ENCODE peak calls at places on chromosomes 4 and X, in seven cellular contexts. N is heart left ventricle, M is tibial nerve, P is prostate gland, B is transverse colon, O is ovary, W is HepG2. K is an unnamed sample. For H3K27me3, the result is how much of the 10 kb centered on the place peaks cover.

GRCh38 chr4:42151568-42152506 is 618 bp downstream of the BEND4 start:
- DNase-seq in N (no peak), M (no peak), P (peak), B (peak), O (no peak), W (no peak), K (no peak)

GRCh38 chrX:28586891-28587635 is at the start of gene IL1RAPL1:
- DNase-seq in N (no peak), M (no peak), P (peak), B (no peak), O (no peak), W (no peak), K (no peak)

GRCh38 chr4:85953651-85954018 is 406.2 kb downstream of the MAPK10 start:
- DNase-seq in N (no peak), M (no peak), P (no peak), B (no peak), O (no peak), W (no peak), K (no peak)

GRCh38 chr4:25915359-25915716 is 1.3 kb downstream of the SMIM20 start:
- DNase-seq in N (peak), M (peak), P (no peak), B (no peak), O (peak), W (no peak), K (no peak)

GRCh38 chrX:135213200-135213844 is 38.5 kb upstream of the ETDA start:
- DNase-seq in N (no peak), M (no peak), P (no peak), B (no peak), O (no peak), W (no peak), K (no peak)

GRCh38 chr4:123378794-123379193 is 17.8 kb upstream of the SPRY1 start:
- DNase-seq in N (no peak), M (no peak), P (no peak), B (no peak), O (no peak), W (no peak), K (no peak)

GRCh38 chr4:24160358-24160757 is 270.5 kb upstream of the PPARGC1A start:
- DNase-seq in N (no peak), M (no peak), P (no peak), B (no peak), O (no peak), W (no peak), K (no peak)

GRCh38 chr4:114026447-114026846 is 47.0 kb upstream of the ARSJ start:
- DNase-seq in N (no peak), M (no peak), P (no peak), B (no peak), O (no peak), W (no peak), K (no peak)

GRCh38 chr4:52001616-52002015 is 18.5 kb downstream of the LRRC66 start:
- DNase-seq in N (no peak), M (no peak), P (no peak), B (no peak), O (no peak), W (no peak), K (no peak)

GRCh38 chr4:113976937-113977855 is 2.3 kb downstream of the ARSJ start:
- DNase-seq in N (no peak), M (no peak), P (no peak), B (no peak), O (no peak), W (no peak), K (no peak)

GRCh38 chr4:118826723-118827444 is 9.0 kb downstream of the SEC24D start:
- DNase-seq in N (no peak), M (no peak), P (no peak), B (no peak), O (no peak), W (peak), K (no peak)

GRCh38 chr4:28973591-28974350 is 1746.4 kb upstream of the PCDH7 start:
- DNase-seq in N (no peak), M (no peak), P (no peak), B (no peak), O (no peak), W (no peak), K (no peak)

GRCh38 chrX:116824785-116825184 is 362.0 kb upstream of the CT83 start:
- DNase-seq in N (no peak), M (no peak), P (no peak), B (no peak), O (no peak), W (no peak), K (no peak)

GRCh38 chr4:134465417-134465816 is 263.8 kb upstream of the PABPC4L start:
- DNase-seq in N (no peak), M (no peak), P (no peak), B (no peak), O (no peak), W (no peak), K (no peak)

GRCh38 chr4:10160280-10160856 is 43.8 kb upstream of the WDR1 start:
- DNase-seq in N (no peak), M (no peak), P (no peak), B (no peak), O (no peak), W (peak), K (no peak)

GRCh38 chrX:123993904-123994635 is 32.6 kb downstream of the STAG2 start:
- DNase-seq in N (no peak), M (no peak), P (no peak), B (no peak), O (no peak), W (no peak), K (no peak)

GRCh38 chr4:137901114-137901513 is 341.0 kb downstream of the SLC7A11 start:
- DNase-seq in N (no peak), M (no peak), P (peak), B (no peak), O (no peak), W (no peak), K (no peak)

GRCh38 chr4:48654015-48654664 is 125.9 kb downstream of the FRYL start:
- DNase-seq in N (no peak), M (no peak), P (no peak), B (no peak), O (no peak), W (no peak), K (no peak)

GRCh38 chr4:138390286-138390685 is 148.1 kb upstream of the SLC7A11 start:
- DNase-seq in N (no peak), M (no peak), P (no peak), B (no peak), O (no peak), W (no peak), K (no peak)

GRCh38 chrX:134684956-134685355 is 26.7 kb upstream of the PLAC1 start:
- DNase-seq in N (no peak), M (no peak), P (no peak), B (no peak), O (no peak), W (no peak), K (no peak)

GRCh38 chr4:165505991-165506779 is 127.4 kb downstream of the CPE start:
- DNase-seq in N (no peak), M (no peak), P (no peak), B (no peak), O (no peak), W (peak), K (no peak)

GRCh38 chrX:31058284-31058683 is 13.6 kb downstream of the FTHL17 start:
- DNase-seq in N (no peak), M (no peak), P (no peak), B (no peak), O (no peak), W (no peak), K (peak)

GRCh38 chr4:40196724-40197281 is at the start of gene RHOH:
- DNase-seq in N (no peak), M (no peak), P (no peak), B (peak), O (no peak), W (no peak), K (no peak)

GRCh38 chr4:147157860-147158701 is 212.4 kb upstream of the TTC29 start:
- DNase-seq in N (peak), M (no peak), P (no peak), B (peak), O (peak), W (peak), K (peak)

GRCh38 chr4:150211016-150211415 is 132.8 kb downstream of the DCLK2 start:
- DNase-seq in N (no peak), M (no peak), P (no peak), B (no peak), O (no peak), W (no peak), K (no peak)

GRCh38 chrX:10404435-10404834 is 215.9 kb downstream of the MID1 start:
- DNase-seq in N (no peak), M (no peak), P (no peak), B (no peak), O (no peak), W (no peak), K (no peak)

GRCh38 chr4:38529189-38530115 is 134.5 kb upstream of the KLF3 start:
- DNase-seq in N (peak), M (no peak), P (no peak), B (peak), O (no peak), W (no peak), K (peak)

GRCh38 chr4:168711197-168712120 is 214.6 kb downstream of the PALLD start:
- DNase-seq in N (no peak), M (no peak), P (peak), B (no peak), O (no peak), W (no peak), K (no peak)

GRCh38 chr4:91961504-91961903 is 342.3 kb upstream of the GRID2 start:
- DNase-seq in N (no peak), M (no peak), P (no peak), B (no peak), O (no peak), W (no peak), K (no peak)

GRCh38 chr4:35684755-35685154 is 559.6 kb downstream of the ARAP2 start:
- DNase-seq in N (no peak), M (no peak), P (no peak), B (no peak), O (no peak), W (no peak), K (no peak)

GRCh38 chr4:54439831-54440243 is 210.7 kb downstream of the PDGFRA start:
- DNase-seq in N (peak), M (peak), P (no peak), B (peak), O (no peak), W (no peak), K (no peak)

GRCh38 chr4:3353747-3354454 is 61.1 kb downstream of the RGS12 start:
- DNase-seq in N (no peak), M (no peak), P (no peak), B (no peak), O (no peak), W (no peak), K (no peak)

GRCh38 chr4:117137143-117137542 is 51.8 kb upstream of the TRAM1L1 start:
- DNase-seq in N (no peak), M (no peak), P (no peak), B (no peak), O (no peak), W (no peak), K (no peak)

GRCh38 chr4:156754832-156755570 is 216.6 kb downstream of the PDGFC start:
- DNase-seq in N (no peak), M (no peak), P (no peak), B (no peak), O (no peak), W (no peak), K (no peak)

GRCh38 chr4:128524311-128524710 is 236.7 kb upstream of the PGRMC2 start:
- DNase-seq in N (peak), M (no peak), P (peak), B (peak), O (no peak), W (no peak), K (no peak)

GRCh38 chr4:173146456-173146855 is 22.2 kb upstream of the GALNT7 start:
- DNase-seq in N (no peak), M (no peak), P (no peak), B (no peak), O (no peak), W (no peak), K (no peak)

GRCh38 chrX:148568763-148569162 is 68.3 kb downstream of the AFF2 start:
- DNase-seq in N (no peak), M (no peak), P (no peak), B (no peak), O (no peak), W (no peak), K (no peak)

DNA sequence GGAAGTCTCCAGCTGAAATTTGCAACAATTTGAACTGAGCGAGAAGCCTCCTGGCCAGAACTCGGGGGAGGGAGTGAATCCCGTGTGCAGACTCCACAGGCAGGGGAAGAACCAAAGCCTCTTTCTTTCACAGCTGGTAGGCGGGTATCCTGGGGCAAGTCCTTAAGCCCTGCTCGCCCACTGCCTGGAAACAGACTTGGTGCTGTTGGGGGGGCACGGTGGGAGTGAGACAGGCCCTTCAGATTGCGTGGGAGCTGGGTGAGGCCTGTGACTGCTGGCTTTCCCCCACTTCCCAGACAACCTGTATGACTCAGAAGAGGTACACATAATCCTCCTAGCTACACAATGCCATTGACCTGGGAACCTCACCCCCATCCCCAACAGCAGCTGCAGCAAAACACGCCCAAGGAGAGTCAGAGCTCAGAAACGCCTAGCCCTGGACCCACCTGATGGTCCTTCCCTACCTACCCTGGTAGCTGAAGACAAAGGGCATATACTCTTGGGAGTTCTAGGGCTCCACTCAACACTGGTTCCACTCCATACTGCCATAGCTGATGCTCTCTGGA is 22.4 kb upstream of the RLIM start:
- DNase-seq in N (no peak), M (no peak), P (no peak), B (no peak), O (no peak), W (no peak), K (no peak)
- H3K27me3 ChIP-seq in N (under half), M (under half), P (under half), B (under half), O (under half), W (under half), K (under half)

GRCh38 chrX:44542567-44543325 is at the start of gene FUNDC1:
- DNase-seq in N (peak), M (peak), P (peak), B (peak), O (peak), W (peak), K (peak)
- TF ChIP-seq POLR2A in N (peak), M (no peak), P (peak), B (peak), O (no peak), W (peak), K (no peak)

GRCh38 chrX:68387786-68388185 is 45.5 kb downstream of the OPHN1 start:
- DNase-seq in N (no peak), M (no peak), P (no peak), B (no peak), O (no peak), W (no peak), K (no peak)
- H3K27me3 ChIP-seq in N (under half), M (under half), P (under half), B (under half), O (under half), W (under half), K (under half)

GRCh38 chrX:41338422-41338821 is 4.5 kb downstream of the DDX3X start:
- DNase-seq in N (no peak), M (no peak), P (no peak), B (no peak), O (no peak), W (no peak), K (no peak)

GRCh38 chrX:41335590-41336331 is 1.8 kb downstream of the DDX3X start:
- DNase-seq in N (no peak), M (no peak), P (no peak), B (no peak), O (no peak), W (no peak), K (no peak)

GRCh38 chrX:41337140-41337539 is 3.2 kb downstream of the DDX3X start:
- DNase-seq in N (no peak), M (no peak), P (no peak), B (no peak), O (no peak), W (no peak), K (no peak)

GRCh38 chrX:41336447-41336846 is 2.5 kb downstream of the DDX3X start:
- DNase-seq in N (no peak), M (no peak), P (no peak), B (no peak), O (no peak), W (no peak), K (no peak)

GRCh38 chrX:41339148-41339547 is 5.2 kb downstream of the DDX3X start:
- DNase-seq in N (no peak), M (no peak), P (no peak), B (no peak), O (no peak), W (no peak), K (no peak)
- TF ChIP-seq POLR2A in N (no peak), M (no peak), P (no peak), B (no peak), O (no peak), W (no peak), K (no peak)

GRCh38 chr4:89518259-89518658 is 210.7 kb upstream of the GPRIN3 start:
- DNase-seq in N (no peak), M (no peak), P (no peak), B (no peak), O (no peak), W (no peak), K (no peak)
- H3K27me3 ChIP-seq in N (under half), M (under half), P (under half), B (under half), O (under half), W (under half), K (under half)

DNA sequence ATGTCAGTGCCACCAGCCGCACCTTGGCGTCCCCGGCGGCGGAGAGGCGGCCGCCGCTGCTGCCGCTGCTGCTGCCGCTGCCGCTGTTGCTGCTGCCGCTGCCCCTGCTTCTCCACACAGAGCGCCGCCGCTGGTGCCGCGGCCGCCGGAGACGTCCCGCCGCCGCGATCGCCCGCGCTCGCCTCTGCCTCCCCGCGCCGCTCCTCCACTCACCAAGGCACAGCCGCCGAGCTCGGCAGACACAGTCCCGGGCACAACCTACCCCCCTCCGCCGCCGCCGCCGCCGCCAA is at the start of gene PPP3CA:
- DNase-seq in N (no peak), M (no peak), P (no peak), B (no peak), O (no peak), W (no peak), K (no peak)
- TF ChIP-seq POLR2A in N (peak), M (no peak), P (peak), B (no peak), O (peak), W (no peak), K (peak)

GRCh38 chrX:40895246-40895645 is 159.9 kb upstream of the MED14 start:
- DNase-seq in N (no peak), M (no peak), P (no peak), B (no peak), O (no peak), W (no peak), K (no peak)
- H3K27me3 ChIP-seq in N (under half), M (under half), P (under half), B (under half), O (under half), W (under half), K (under half)

K was measured in upper lobe of left lung.